ENCODE peak calls at places on chromosome 1, in eight cellular contexts. E is BE2C, I is heart left ventricle, R is psoas muscle, G is stomach, V is adrenal gland, F is testis, B is body of pancreas. D is an unnamed sample. For H3K4me1, the result is how much of the 10 kb centered on the place peaks cover.

GRCh38 chr1:116690809-116691323 is 23.3 kb upstream of the IGSF3 start:
- DNase-seq in B (no peak), F (no peak), E (no peak), G (no peak), V (no peak), I (no peak), R (no peak), D (no peak)

GRCh38 chr1:1397839-1398523 is 1.2 kb downstream of the CCNL2 start:
- DNase-seq in E (no peak), R (peak), I (no peak), V (no peak), G (no peak), F (no peak), B (no peak), D (no peak)

GRCh38 chr1:198125995-198126758 is 30.6 kb upstream of the NEK7 start:
- DNase-seq in I (no peak), F (no peak), B (no peak), G (no peak), R (no peak), V (no peak), E (no peak), D (no peak)

GRCh38 chr1:47782414-47783165 is 214.6 kb downstream of the TRABD2B start:
- DNase-seq in E (no peak), G (no peak), B (no peak), V (no peak), R (peak), I (peak), F (no peak), D (no peak)

GRCh38 chr1:247281001-247281574 is 25.2 kb downstream of the VN1R5 start:
- DNase-seq in F (no peak), V (no peak), R (no peak), E (no peak), G (no peak), B (no peak), I (no peak), D (peak)

GRCh38 chr1:152533327-152533938 is 19.2 kb downstream of the CRCT1 start:
- DNase-seq in R (no peak), B (peak), G (no peak), E (peak), F (peak), V (no peak), I (no peak), D (no peak)

GRCh38 chr1:18636762-18637552 is 6.3 kb downstream of the PAX7 start:
- DNase-seq in G (no peak), E (no peak), B (no peak), R (no peak), F (no peak), V (no peak), I (no peak), D (no peak)

GRCh38 chr1:118185083-118185899 is at the start of gene SPAG17:
- DNase-seq in V (peak), B (peak), E (peak), I (peak), R (peak), G (peak), F (peak), D (peak)

GRCh38 chr1:67336783-67337182 is 29.1 kb downstream of the IL12RB2 start:
- DNase-seq in R (no peak), G (no peak), E (no peak), I (no peak), F (no peak), B (no peak), V (no peak), D (no peak)

GRCh38 chr1:99264201-99265021 is at the start of gene PLPPR4:
- DNase-seq in G (peak), R (peak), F (peak), I (peak), E (peak), V (peak), B (peak), D (peak)

GRCh38 chr1:84048820-84049219 is 49.9 kb upstream of the TTLL7 start:
- DNase-seq in F (no peak), G (no peak), R (no peak), B (no peak), I (no peak), E (no peak), V (no peak), D (no peak)

GRCh38 chr1:8831329-8831728 is 13.9 kb upstream of the RERE start:
- DNase-seq in V (no peak), B (no peak), G (no peak), F (peak), I (no peak), E (no peak), R (no peak), D (no peak)

GRCh38 chr1:3660704-3661103 is 8.4 kb downstream of the TP73 start:
- DNase-seq in E (no peak), I (no peak), R (no peak), G (no peak), B (no peak), F (no peak), V (no peak), D (no peak)

GRCh38 chr1:53139911-53140310 is 2.5 kb downstream of the SLC1A7 start:
- DNase-seq in B (no peak), V (no peak), G (no peak), E (no peak), F (no peak), R (no peak), I (no peak), D (no peak)

GRCh38 chr1:88291902-88292301 is 392.2 kb upstream of the PKN2 start:
- DNase-seq in F (no peak), E (no peak), G (no peak), I (no peak), B (peak), V (no peak), R (no peak), D (no peak)

GRCh38 chr1:47785561-47786271 is 211.5 kb downstream of the TRABD2B start:
- DNase-seq in I (peak), V (no peak), R (peak), B (no peak), F (peak), E (peak), G (no peak), D (no peak)

GRCh38 chr1:154963643-154964042 is 2.1 kb upstream of the PYGO2 start:
- DNase-seq in F (no peak), R (peak), E (no peak), V (no peak), B (no peak), I (no peak), G (no peak), D (no peak)

GRCh38 chr1:9350011-9350907 is 57.6 kb downstream of the SPSB1 start:
- DNase-seq in G (no peak), R (peak), E (no peak), F (no peak), B (no peak), I (no peak), V (no peak), D (no peak)

GRCh38 chr1:47434051-47434842 is 3.6 kb upstream of the FOXD2 start:
- DNase-seq in R (peak), E (peak), F (peak), B (peak), G (peak), V (peak), I (peak), D (peak)

DNA sequence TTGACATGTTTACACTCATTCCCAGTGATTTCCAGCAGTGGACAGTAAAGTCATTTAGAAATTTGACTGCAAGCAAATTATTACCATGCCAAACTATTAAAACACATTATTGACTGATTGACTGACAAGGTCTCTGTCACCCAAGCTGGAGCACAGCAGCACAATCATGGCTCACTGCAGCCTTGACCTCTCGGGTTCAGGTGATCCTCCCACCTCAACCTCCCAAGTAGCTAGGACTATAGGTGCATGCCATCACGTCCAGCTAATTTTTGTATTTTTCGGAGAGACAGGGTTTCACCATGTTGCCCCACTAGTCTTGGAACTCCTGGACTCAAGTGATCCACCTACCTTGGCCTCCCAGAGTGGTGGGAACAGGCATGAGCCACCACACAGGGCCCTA is 24.2 kb downstream of the PTP4A2 start:
- DNase-seq in V (no peak), E (no peak), R (no peak), I (no peak), F (no peak), B (no peak), G (no peak), D (no peak)
- H3K4me3 ChIP-seq in V (no peak), E (no peak), R (no peak), I (no peak), F (no peak), B (no peak), G (no peak), D (no peak)

GRCh38 chr1:34867421-34867820 is 7.9 kb upstream of the SMIM12 start:
- DNase-seq in G (no peak), R (no peak), B (no peak), I (no peak), F (no peak), V (no peak), E (no peak), D (no peak)

GRCh38 chr1:34866762-34867109 is 7.2 kb upstream of the SMIM12 start:
- DNase-seq in R (no peak), F (no peak), E (no peak), G (no peak), I (no peak), B (no peak), V (no peak), D (no peak)

GRCh38 chr1:34864759-34865158 is 5.2 kb upstream of the SMIM12 start:
- DNase-seq in I (no peak), E (no peak), V (no peak), F (no peak), B (no peak), R (no peak), G (no peak), D (no peak)

GRCh38 chr1:34865981-34866761 is 6.6 kb upstream of the SMIM12 start:
- DNase-seq in R (peak), I (peak), E (peak), G (peak), B (peak), F (peak), V (peak), D (peak)

GRCh38 chr1:34865573-34865972 is 6.0 kb upstream of the SMIM12 start:
- DNase-seq in I (no peak), G (no peak), F (no peak), R (no peak), B (no peak), V (peak), E (no peak), D (no peak)
- H3K4me1 ChIP-seq in I (under half), G (under half), F (under half), R (under half), B (under half), V (under half), E (under half), D (under half)

DNA sequence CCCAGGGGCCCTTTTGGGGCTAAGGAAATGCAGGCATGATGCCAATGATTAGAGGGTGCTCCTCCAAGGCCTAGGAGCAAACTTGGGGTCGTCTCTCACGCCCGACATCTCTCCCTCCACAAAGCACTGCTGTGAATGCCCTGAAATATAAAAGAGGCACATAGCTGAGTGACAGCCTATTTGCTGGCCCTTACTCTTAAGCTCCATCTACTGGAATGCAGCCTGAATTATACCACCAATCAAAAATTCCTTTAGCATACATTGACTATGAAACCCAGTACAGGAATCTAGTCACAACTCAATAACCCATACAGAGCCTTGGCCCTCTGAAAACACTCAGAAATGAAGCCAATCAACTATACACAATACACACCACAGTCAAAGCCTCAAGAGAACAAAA is 105.5 kb downstream of the LRIG2 start:
- DNase-seq in I (no peak), B (no peak), F (no peak), G (no peak), V (no peak), R (no peak), E (no peak), D (no peak)
- TF ChIP-seq CTCF in I (no peak), B (peak), F (no peak), G (no peak), V (no peak), R (no peak), E (peak), D (no peak)

GRCh38 chr1:25020851-25021585 is 90.9 kb upstream of the RUNX3 start:
- DNase-seq in B (no peak), G (no peak), E (no peak), R (no peak), I (no peak), F (no peak), V (no peak), D (no peak)
- H3K4me3 ChIP-seq in B (no peak), G (no peak), E (no peak), R (no peak), I (no peak), F (no peak), V (no peak), D (no peak)

GRCh38 chr1:158025576-158026230 is 32.3 kb downstream of the KIRREL1 start:
- DNase-seq in I (no peak), V (no peak), G (no peak), B (no peak), R (no peak), E (no peak), F (no peak), D (no peak)
- H3K4me1 ChIP-seq in I (under half), V (under half), G (under half), B (under half), R (under half), E (under half), F (under half), D (under half)

DNA sequence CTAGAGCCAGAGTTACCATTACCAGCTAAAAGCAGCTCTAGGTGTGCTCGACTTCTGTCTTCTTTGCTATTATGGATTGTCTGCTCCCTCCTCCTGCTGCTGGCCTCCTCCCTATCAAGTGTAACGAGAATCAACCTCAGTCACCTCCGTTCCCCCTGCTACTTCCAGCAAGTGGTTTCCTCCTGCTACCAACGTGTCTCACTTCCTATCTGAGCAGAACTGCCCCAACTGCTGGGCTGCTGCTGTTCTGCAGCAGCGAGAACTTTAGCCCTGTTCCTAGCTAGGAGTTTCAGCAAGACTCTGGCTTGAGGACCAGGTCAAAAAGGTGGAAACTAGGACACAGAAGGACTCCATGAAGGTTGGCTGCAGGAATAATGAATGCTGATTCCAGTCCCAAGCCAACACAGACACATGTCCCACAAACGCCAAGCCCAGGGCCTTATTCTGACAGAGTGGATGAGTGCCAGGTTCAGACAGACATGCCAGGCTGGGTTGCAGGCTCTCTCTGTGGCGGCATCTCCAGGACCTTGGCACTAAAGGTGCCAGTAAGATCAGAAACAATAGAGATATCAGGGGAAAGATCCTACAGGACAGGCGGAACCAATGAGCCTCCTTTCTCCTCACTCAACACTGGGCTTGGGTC is 46.9 kb downstream of the CD34 start:
- DNase-seq in R (no peak), E (no peak), V (no peak), B (no peak), G (no peak), F (no peak), I (no peak), D (no peak)
- TF ChIP-seq CTCF in R (no peak), E (no peak), V (no peak), B (no peak), G (no peak), F (no peak), I (no peak), D (no peak)

GRCh38 chr1:218347713-218348627 is 2.8 kb downstream of the TGFB2 start:
- DNase-seq in I (no peak), V (no peak), R (no peak), G (no peak), E (no peak), B (no peak), F (no peak), D (no peak)

GRCh38 chr1:218348628-218349185 is 3.6 kb downstream of the TGFB2 start:
- DNase-seq in E (no peak), F (no peak), I (no peak), B (no peak), V (no peak), R (no peak), G (no peak), D (no peak)

GRCh38 chr1:218350022-218350525 is 4.9 kb downstream of the TGFB2 start:
- DNase-seq in R (no peak), B (no peak), V (no peak), I (no peak), F (no peak), E (no peak), G (no peak), D (no peak)

GRCh38 chr1:218350909-218351616 is 5.9 kb downstream of the TGFB2 start:
- DNase-seq in V (no peak), G (no peak), R (no peak), F (no peak), B (no peak), E (no peak), I (no peak), D (no peak)

DNA sequence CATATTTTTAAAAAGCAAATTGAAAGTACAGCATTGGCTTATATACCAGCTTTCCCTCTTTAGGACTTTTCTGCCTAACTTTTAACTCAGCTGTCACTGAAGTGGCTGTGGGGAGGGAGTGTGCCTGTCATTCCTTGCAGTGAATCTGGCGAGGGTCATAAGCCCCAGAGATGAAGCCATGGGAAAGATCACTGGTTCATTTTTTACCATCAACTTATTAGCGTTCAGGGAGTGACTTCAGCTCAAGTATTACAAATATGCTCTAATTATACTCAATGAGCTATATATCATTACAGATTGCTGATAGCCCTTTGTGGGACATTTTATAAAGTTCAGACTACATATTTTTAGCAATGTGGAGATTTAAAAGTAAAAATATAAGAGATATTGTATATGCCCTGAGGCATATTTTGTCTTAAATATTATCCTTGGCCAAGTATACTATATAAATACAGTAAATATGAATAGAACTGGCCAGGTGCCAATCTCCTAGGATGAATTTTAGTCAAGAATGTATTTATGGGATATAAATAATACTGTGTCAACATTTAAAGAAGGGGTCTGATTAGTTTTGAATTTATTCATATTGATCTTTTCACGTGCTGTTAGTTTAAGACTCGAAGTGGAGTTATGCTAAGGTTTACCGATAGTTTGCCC is 4.4 kb downstream of the TGFB2 start:
- DNase-seq in E (no peak), V (no peak), I (no peak), B (no peak), R (no peak), G (no peak), F (no peak), D (no peak)
- H3K4me3 ChIP-seq in E (no peak), V (no peak), I (peak), B (no peak), R (peak), G (no peak), F (peak), D (no peak)

DNA sequence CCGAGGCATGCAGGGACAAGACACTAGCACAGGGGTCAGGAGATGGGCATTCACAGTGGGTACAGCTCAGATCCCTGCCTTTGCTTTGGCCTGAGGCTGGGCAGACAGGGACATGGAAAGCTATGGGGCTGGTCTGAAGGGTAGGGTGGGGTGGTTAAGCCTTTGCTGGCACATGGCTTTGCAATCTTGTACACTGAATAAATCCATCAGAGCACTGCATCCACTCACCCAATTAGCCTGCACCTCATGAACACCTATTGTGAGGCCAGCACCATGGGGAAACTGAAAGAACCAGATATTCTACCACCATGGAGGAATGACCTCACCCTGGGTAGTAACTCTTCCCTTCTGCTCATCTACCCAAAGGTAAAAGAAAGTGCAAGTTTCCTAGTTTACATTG is 199.6 kb upstream of the LMO4 start:
- DNase-seq in F (no peak), R (no peak), I (no peak), V (no peak), E (no peak), B (no peak), G (no peak), D (no peak)
- H3K4me1 ChIP-seq in F (under half), R (under half), I (under half), V (under half), E (under half), B (under half), G (under half), D (under half)